ENCODE peak calls at places on chromosome 18, in nine cellular contexts. N is PC-3; Z is heart right ventricle; S is OCI-LY7; G is adrenal gland; F is pancreas; R is neuronal stem cell; L is effector memory CD4-positive, alpha-beta T cell; D is AG04450. M is an unnamed sample.

GRCh38 chr18:62957885-62958472 is 242.6 kb downstream of the PHLPP1 start:
- DNase-seq in F (no peak), S (peak), R (peak), G (peak), Z (peak), L (peak), D (no peak), N (peak), M (no peak)

GRCh38 chr18:48540329-48541025 is 1.6 kb downstream of the CTIF start:
- DNase-seq in Z (peak), G (peak), R (peak), F (peak), L (peak), D (no peak), S (no peak), N (peak), M (peak)

GRCh38 chr18:61569176-61569892 is 236.1 kb downstream of the CDH20 start:
- DNase-seq in F (no peak), L (no peak), G (peak), D (peak), S (no peak), R (no peak), Z (peak), N (peak), M (no peak)

GRCh38 chr18:32255570-32255969 is 65.7 kb downstream of the MEP1B start:
- DNase-seq in S (no peak), Z (no peak), G (no peak), R (no peak), D (no peak), N (no peak), F (no peak), L (no peak), M (no peak)

GRCh38 chr18:55868909-55869308 is 280.9 kb upstream of the TCF4 start:
- DNase-seq in G (no peak), N (peak), F (no peak), R (no peak), L (no peak), Z (no peak), D (no peak), S (no peak), M (no peak)

GRCh38 chr18:36580874-36581750 is 247.7 kb downstream of the TPGS2 start:
- DNase-seq in F (no peak), D (peak), G (no peak), R (no peak), L (no peak), S (no peak), N (peak), Z (no peak), M (no peak)

GRCh38 chr18:34901299-34901698 is 139.9 kb upstream of the MAPRE2 start:
- DNase-seq in L (no peak), S (no peak), R (no peak), N (peak), G (no peak), F (no peak), D (no peak), Z (no peak), M (no peak)

GRCh38 chr18:36688020-36688965 is 140.5 kb downstream of the TPGS2 start:
- DNase-seq in L (peak), Z (peak), G (peak), S (peak), D (peak), F (peak), N (peak), R (peak), M (peak)

GRCh38 chr18:66560092-66560491 is 43.8 kb downstream of the CDH19 start:
- DNase-seq in Z (no peak), F (no peak), S (no peak), R (no peak), G (peak), L (no peak), N (peak), D (no peak), M (no peak)

GRCh38 chr18:11553098-11553940 is 56.1 kb upstream of the SLC35G4 start:
- DNase-seq in N (peak), Z (no peak), R (peak), F (no peak), D (peak), S (peak), G (peak), L (no peak), M (no peak)

GRCh38 chr18:72544092-72544886 is at the start of gene CBLN2:
- DNase-seq in Z (peak), F (peak), L (no peak), G (peak), N (peak), R (peak), D (peak), S (no peak), M (peak)

GRCh38 chr18:67310826-67311225 is 205.7 kb downstream of the DSEL start:
- DNase-seq in L (no peak), Z (no peak), G (no peak), R (no peak), F (no peak), S (no peak), N (peak), D (no peak), M (no peak)

GRCh38 chr18:12679183-12679786 is 21.4 kb upstream of the SPIRE1 start:
- DNase-seq in S (no peak), N (peak), G (peak), F (no peak), L (no peak), R (no peak), D (no peak), Z (peak), M (no peak)

GRCh38 chr18:79725486-79725885 is 45.9 kb downstream of the CTDP1 start:
- DNase-seq in N (no peak), S (no peak), Z (no peak), G (no peak), F (no peak), R (no peak), L (no peak), D (no peak), M (no peak)

GRCh38 chr18:44325903-44326650 is 354.6 kb upstream of the SETBP1 start:
- DNase-seq in G (peak), R (peak), Z (peak), F (peak), N (peak), S (peak), D (peak), L (no peak), M (no peak)

GRCh38 chr18:79393181-79393598 is 2.5 kb upstream of the NFATC1 start:
- DNase-seq in D (no peak), R (no peak), S (peak), Z (no peak), N (no peak), L (no peak), G (no peak), F (no peak), M (no peak)

GRCh38 chr18:74110149-74110548 is 37.5 kb downstream of the FBXO15 start:
- DNase-seq in D (no peak), F (no peak), G (no peak), Z (no peak), S (no peak), L (no peak), N (no peak), R (no peak), M (no peak)

GRCh38 chr18:9619990-9620389 is 5.6 kb upstream of the PPP4R1 start:
- DNase-seq in N (no peak), L (no peak), F (no peak), Z (no peak), R (no peak), D (no peak), S (no peak), G (no peak), M (no peak)

GRCh38 chr18:54558609-54559585 is 32.1 kb upstream of the DYNAP start:
- DNase-seq in R (no peak), Z (no peak), D (no peak), G (no peak), L (no peak), F (no peak), N (peak), S (peak), M (no peak)

GRCh38 chr18:35110554-35111058 is 69.4 kb downstream of the MAPRE2 start:
- DNase-seq in D (no peak), L (no peak), R (no peak), S (no peak), N (no peak), F (no peak), G (no peak), Z (no peak), M (no peak)

GRCh38 chr18:50009772-50010171 is 185.2 kb downstream of the MYO5B start:
- DNase-seq in F (peak), N (peak), Z (peak), L (peak), R (peak), G (peak), S (peak), D (no peak), M (no peak)

GRCh38 chr18:50008306-50008705 is 186.6 kb downstream of the MYO5B start:
- DNase-seq in L (no peak), G (no peak), D (no peak), N (no peak), F (no peak), R (no peak), S (no peak), Z (no peak), M (no peak)

GRCh38 chr18:50006470-50007046 is 188.4 kb downstream of the MYO5B start:
- DNase-seq in N (no peak), G (no peak), R (no peak), F (no peak), L (no peak), S (no peak), D (no peak), Z (no peak), M (no peak)

GRCh38 chr18:50013363-50014138 is 181.4 kb downstream of the MYO5B start:
- DNase-seq in S (no peak), R (no peak), F (no peak), D (no peak), G (no peak), N (peak), Z (no peak), L (no peak), M (no peak)

GRCh38 chr18:50011813-50012445 is 183.0 kb downstream of the MYO5B start:
- DNase-seq in S (no peak), L (no peak), D (peak), R (no peak), F (no peak), N (peak), G (no peak), Z (no peak), M (no peak)
- H3K27ac ChIP-seq in S (no peak), L (no peak), D (no peak), R (no peak), F (no peak), N (peak), G (no peak), Z (no peak), M (no peak)

DNA sequence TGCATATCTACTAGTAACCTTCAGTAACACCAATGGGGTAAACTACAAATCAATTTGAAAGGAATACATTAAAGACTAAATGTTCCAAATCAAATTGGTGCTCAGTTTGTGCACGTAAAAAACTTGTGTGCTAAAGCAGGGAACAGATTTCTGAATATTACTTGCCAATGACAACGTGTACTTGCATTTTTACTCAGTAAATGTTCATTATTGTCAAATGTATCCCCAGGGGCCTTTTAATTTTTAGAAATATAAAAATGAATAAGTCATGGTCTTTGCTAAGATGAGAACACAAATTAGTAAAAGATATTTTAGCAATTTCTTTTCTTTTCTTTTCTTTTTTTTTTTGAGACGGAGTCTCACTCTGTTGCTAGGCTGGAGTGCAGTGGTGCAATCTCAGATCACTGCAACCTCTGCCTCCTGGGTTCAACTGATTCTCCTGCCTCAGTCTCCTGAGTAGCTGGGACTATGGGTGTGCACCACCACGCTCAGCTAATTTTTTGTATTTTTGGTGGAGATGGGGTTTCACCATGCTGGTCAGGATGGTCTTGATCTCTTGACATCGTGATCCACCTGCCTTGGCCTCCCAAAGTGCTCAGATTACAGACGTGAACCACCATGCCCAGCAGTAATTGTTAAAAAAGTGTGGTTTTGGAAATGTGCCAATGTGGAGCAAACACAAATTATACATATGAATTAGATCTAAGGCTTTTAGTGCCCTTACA is 52.6 kb downstream of the PMAIP1 start:
- DNase-seq in Z (no peak), L (no peak), F (no peak), R (no peak), N (no peak), G (no peak), D (no peak), S (no peak), M (no peak)
- H3K27ac ChIP-seq in Z (no peak), L (no peak), F (peak), R (no peak), N (peak), G (no peak), D (no peak), S (no peak), M (no peak)

GRCh38 chr18:46711444-46711863 is 45.4 kb downstream of the ST8SIA5 start:
- DNase-seq in S (peak), D (no peak), R (no peak), L (no peak), N (no peak), Z (peak), G (peak), F (no peak), M (no peak)
- H3K27ac ChIP-seq in S (peak), D (no peak), R (no peak), L (no peak), N (peak), Z (peak), G (no peak), F (no peak), M (no peak)

DNA sequence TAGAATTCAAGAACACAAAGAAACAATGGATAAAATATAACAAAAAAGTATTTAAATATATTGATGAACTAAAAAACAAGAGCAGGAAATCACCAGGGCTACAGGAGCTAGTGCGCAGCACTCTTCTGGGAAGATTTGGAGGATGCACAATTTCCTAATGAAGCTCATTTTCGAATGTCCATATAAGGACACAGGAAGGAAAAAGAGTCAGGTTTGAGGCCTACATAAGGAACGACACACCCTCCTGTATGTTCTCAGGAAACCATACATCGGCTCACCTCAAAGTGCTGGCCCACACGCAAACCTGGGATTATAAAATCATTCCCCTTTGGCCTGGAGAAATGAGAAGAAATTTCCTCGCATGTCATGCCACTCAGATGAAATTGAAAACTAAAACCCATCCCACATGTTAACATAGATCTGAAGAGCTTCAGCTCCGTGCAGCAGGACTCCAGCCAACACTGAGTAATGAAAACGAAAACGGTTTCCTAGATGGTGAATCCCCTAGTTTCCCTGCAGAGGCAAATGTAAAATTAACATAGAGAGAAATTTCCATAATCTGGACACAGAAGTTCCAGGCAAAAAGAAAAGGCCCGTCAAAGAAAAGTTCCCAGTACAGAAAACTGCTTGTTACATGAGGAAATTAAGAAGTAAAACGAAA is 825.8 kb downstream of the SOCS6 start:
- DNase-seq in N (no peak), Z (no peak), S (no peak), F (no peak), G (no peak), L (no peak), R (no peak), D (no peak), M (no peak)
- H3K27ac ChIP-seq in N (no peak), Z (no peak), S (no peak), F (no peak), G (no peak), L (no peak), R (no peak), D (no peak), M (no peak)

GRCh38 chr18:46915800-46916550 is 1.3 kb downstream of the PIAS2 start:
- DNase-seq in R (no peak), N (no peak), Z (no peak), D (no peak), F (no peak), G (no peak), S (peak), L (no peak), M (no peak)
- H3K27ac ChIP-seq in R (no peak), N (no peak), Z (no peak), D (no peak), F (no peak), G (no peak), S (peak), L (no peak), M (no peak)

DNA sequence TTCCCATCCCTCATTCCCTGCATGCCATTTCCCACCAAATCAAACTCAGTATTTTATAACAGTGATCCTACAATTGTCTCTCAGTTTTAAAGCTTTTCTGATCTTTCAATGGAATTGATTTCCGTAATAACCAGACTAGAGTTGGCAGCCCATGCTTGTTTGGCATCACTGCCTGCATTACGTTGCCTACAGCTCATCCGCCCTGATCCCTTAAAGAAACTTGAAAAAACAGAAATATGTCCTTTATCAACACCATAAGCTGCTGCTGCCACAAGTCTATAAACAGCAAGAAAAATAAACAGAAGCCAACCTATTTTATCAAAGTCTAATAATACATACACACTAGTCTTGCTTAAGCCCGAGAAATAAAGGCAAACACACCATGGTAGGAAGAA is 331.0 kb downstream of the METTL4 start:
- DNase-seq in L (no peak), F (no peak), N (no peak), S (no peak), D (peak), G (no peak), R (no peak), Z (no peak), M (no peak)
- H3K27ac ChIP-seq in L (no peak), F (no peak), N (no peak), S (no peak), D (peak), G (no peak), R (no peak), Z (no peak), M (no peak)

DNA sequence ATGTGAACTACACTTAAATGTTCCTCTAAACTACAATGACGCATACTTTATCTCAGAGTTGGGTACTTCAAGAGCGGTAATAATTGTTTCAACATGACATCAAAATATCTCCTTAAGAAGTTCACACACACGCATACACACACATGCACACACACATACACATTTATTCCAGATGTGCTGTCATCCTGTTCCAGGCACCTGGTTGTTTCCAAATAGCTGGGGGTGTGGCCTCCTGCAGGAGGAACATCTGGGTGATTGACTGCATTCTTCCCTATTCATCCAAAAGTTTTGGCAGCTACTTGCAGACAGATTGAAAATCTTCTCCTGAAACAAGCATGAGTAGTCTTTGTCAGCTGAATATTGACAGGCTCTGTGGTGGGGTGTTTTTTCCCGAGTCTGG is 37.8 kb upstream of the PIK3C3 start:
- DNase-seq in R (no peak), Z (no peak), D (no peak), G (no peak), S (no peak), N (no peak), F (no peak), L (no peak), M (no peak)
- H3K27ac ChIP-seq in R (no peak), Z (no peak), D (no peak), G (no peak), S (no peak), N (no peak), F (no peak), L (no peak), M (no peak)

DNA sequence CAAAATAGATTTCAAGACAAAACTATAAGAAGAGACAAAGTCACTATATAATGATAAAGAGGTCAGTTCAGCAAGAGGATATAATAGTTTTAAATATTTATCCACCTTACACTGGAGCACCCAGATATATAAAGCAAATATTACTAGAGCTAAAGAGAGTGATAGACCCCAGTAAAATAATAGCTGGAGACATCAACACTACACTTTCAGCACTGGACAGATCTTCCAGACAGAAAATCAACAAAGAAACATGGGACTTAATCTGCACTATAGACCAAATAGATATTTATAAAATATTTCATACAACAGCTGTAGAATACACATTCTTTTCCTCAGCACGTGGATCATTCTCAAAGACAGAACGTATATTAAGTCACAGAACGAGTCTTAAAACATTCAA is 86.6 kb downstream of the ATP8B1 start:
- DNase-seq in G (no peak), R (no peak), L (no peak), N (no peak), S (no peak), D (no peak), F (no peak), Z (no peak), M (no peak)
- H3K27ac ChIP-seq in G (no peak), R (no peak), L (no peak), N (peak), S (no peak), D (no peak), F (no peak), Z (no peak), M (no peak)

DNA sequence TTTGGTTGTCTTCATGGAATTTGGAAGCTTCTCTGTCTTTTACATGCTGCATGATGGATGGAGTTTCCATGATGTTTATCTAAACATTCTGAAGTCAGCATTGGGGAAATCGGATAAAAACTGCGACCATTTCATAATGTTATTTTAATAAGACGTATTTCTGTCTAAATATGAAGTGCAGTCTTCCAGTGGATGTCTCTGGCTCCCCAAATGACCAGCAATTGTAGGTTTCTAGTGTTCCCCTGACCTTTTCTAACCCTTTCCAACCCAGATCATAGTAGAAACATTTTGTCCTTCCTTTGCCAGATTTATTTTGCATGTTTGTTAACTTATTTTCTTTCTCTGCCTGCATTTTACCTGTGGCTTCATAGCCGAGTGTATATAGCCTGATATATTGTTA is 559.3 kb downstream of the ADCYAP1 start:
- DNase-seq in S (no peak), G (no peak), D (no peak), L (no peak), R (no peak), N (no peak), F (no peak), Z (no peak), M (no peak)
- H3K27ac ChIP-seq in S (no peak), G (no peak), D (no peak), L (no peak), R (no peak), N (no peak), F (no peak), Z (no peak), M (no peak)

GRCh38 chr18:2907459-2908145 is 60.8 kb downstream of the EMILIN2 start:
- DNase-seq in G (no peak), L (no peak), S (no peak), Z (no peak), R (no peak), F (no peak), N (no peak), D (no peak), M (no peak)
- H3K27ac ChIP-seq in G (no peak), L (peak), S (no peak), Z (no peak), R (no peak), F (no peak), N (no peak), D (no peak), M (no peak)

M was measured in caudate nucleus.